ENCODE peak calls at places on chromosomes 7 and 10, in ten cellular contexts. W is RWPE1; O is stomach; S is tibial artery; R is IMR-90; E is progenitor cell of endocrine pancreas; A is left ventricle myocardium inferior; P is GM12865; J is PC-3; K is CD4-positive, alpha-beta T cell. Q is an unnamed sample.

GRCh38 chr10:125003901-125004467 is 62.1 kb downstream of the ZRANB1 start:
- DNase-seq in W (no peak), O (peak; percentile 25), S (peak; percentile 9), R (no peak), E (no peak), A (no peak), P (no peak), J (no peak), K (no peak), Q (no peak)

GRCh38 chr10:89535185-89536012 is at the start of gene SLC16A12:
- DNase-seq in W (peak; percentile 34), O (no peak), S (no peak), R (no peak), E (peak; percentile 66), A (peak; percentile 37), P (no peak), J (no peak), K (no peak), Q (no peak)

GRCh38 chr7:21603477-21603876 is 60.6 kb downstream of the DNAH11 start:
- DNase-seq in W (no peak), O (no peak), S (no peak), R (no peak), E (no peak), A (no peak), P (no peak), J (no peak), K (no peak), Q (no peak)

GRCh38 chr10:4677296-4678021 is 148.5 kb upstream of the AKR1E2 start:
- DNase-seq in W (peak; percentile 59), O (no peak), S (no peak), R (peak; percentile 32), E (no peak), A (no peak), P (no peak), J (peak; percentile 68), K (no peak), Q (no peak)

GRCh38 chr10:78738861-78739260 is 329.9 kb upstream of the ZMIZ1 start:
- DNase-seq in W (no peak), O (no peak), S (no peak), R (no peak), E (no peak), A (no peak), P (no peak), J (no peak), K (no peak), Q (no peak)

GRCh38 chr7:13903997-13904396 is 85.5 kb downstream of the ETV1 start:
- DNase-seq in W (no peak), O (no peak), S (no peak), R (peak; percentile 51), E (no peak), A (no peak), P (no peak), J (no peak), K (no peak), Q (no peak)

GRCh38 chr7:2274666-2275065 is 32.6 kb downstream of the NUDT1 start:
- DNase-seq in W (no peak), O (no peak), S (no peak), R (no peak), E (no peak), A (no peak), P (no peak), J (no peak), K (no peak), Q (no peak)

GRCh38 chr7:131890191-131890590 is 333.8 kb upstream of the PODXL start:
- DNase-seq in W (no peak), O (no peak), S (no peak), R (no peak), E (no peak), A (no peak), P (no peak), J (no peak), K (no peak), Q (no peak)

GRCh38 chr7:31497501-31497900 is 16.4 kb upstream of the ITPRID1 start:
- DNase-seq in W (no peak), O (no peak), S (no peak), R (no peak), E (no peak), A (no peak), P (no peak), J (peak; percentile 9), K (no peak), Q (no peak)

GRCh38 chr10:123562811-123563580 is 103.2 kb upstream of the GPR26 start:
- DNase-seq in W (no peak), O (no peak), S (no peak), R (no peak), E (no peak), A (no peak), P (no peak), J (peak; percentile 8), K (no peak), Q (no peak)

GRCh38 chr10:75712241-75712880 is 280.9 kb downstream of the LRMDA start:
- DNase-seq in W (no peak), O (no peak), S (no peak), R (no peak), E (no peak), A (no peak), P (no peak), J (no peak), K (no peak), Q (no peak)

GRCh38 chr10:48451969-48452878 is 145.7 kb downstream of the MAPK8 start:
- DNase-seq in W (no peak), O (peak; percentile 16), S (no peak), R (no peak), E (no peak), A (no peak), P (no peak), J (no peak), K (no peak), Q (peak; percentile 30)

GRCh38 chr10:5869156-5869555 is 20.5 kb downstream of the ANKRD16 start:
- DNase-seq in W (no peak), O (no peak), S (no peak), R (no peak), E (no peak), A (no peak), P (no peak), J (no peak), K (no peak), Q (no peak)

GRCh38 chr10:122561212-122561611 is 658 bp downstream of the DMBT1 start:
- DNase-seq in W (no peak), O (no peak), S (no peak), R (no peak), E (no peak), A (no peak), P (no peak), J (peak; percentile 67), K (no peak), Q (no peak)

GRCh38 chr7:151819826-151820225 is 57.1 kb downstream of the PRKAG2 start:
- DNase-seq in W (no peak), O (peak; percentile 85), S (no peak), R (no peak), E (no peak), A (no peak), P (no peak), J (no peak), K (no peak), Q (peak; percentile 35)

GRCh38 chr10:121127151-121127906 is 276.2 kb downstream of the WDR11 start:
- DNase-seq in W (no peak), O (no peak), S (no peak), R (no peak), E (no peak), A (no peak), P (no peak), J (no peak), K (no peak), Q (no peak)

GRCh38 chr7:158355456-158356065 is 232.1 kb downstream of the PTPRN2 start:
- DNase-seq in W (no peak), O (no peak), S (no peak), R (no peak), E (no peak), A (no peak), P (no peak), J (peak; percentile 58), K (no peak), Q (no peak)
- TF ChIP-seq CTCF in W (peak; percentile 9), O (no peak), S (no peak), R (no peak), E (peak; percentile 52), A (no peak), P (no peak), J (peak; percentile 69), K (no peak), Q (no peak)

GRCh38 chr7:101669307-101669706 is 40.2 kb upstream of the MYL10 start:
- DNase-seq in W (no peak), O (no peak), S (no peak), R (no peak), E (no peak), A (no peak), P (peak; percentile 21), J (peak; percentile 19), K (no peak), Q (no peak)
- TF ChIP-seq CTCF in W (no peak), O (no peak), S (no peak), R (peak; percentile 16), E (no peak), A (no peak), P (no peak), J (peak; percentile 58), K (no peak), Q (peak; percentile 34)

GRCh38 chr10:110919971-110920881 is 822 bp downstream of the SHOC2 start:
- DNase-seq in W (peak; percentile 27), O (no peak), S (peak; percentile 28), R (peak; percentile 17), E (peak; percentile 18), A (no peak), P (peak; percentile 87), J (peak; percentile 21), K (no peak), Q (no peak)
- TF ChIP-seq CTCF in W (no peak), O (no peak), S (no peak), R (no peak), E (no peak), A (no peak), P (no peak), J (no peak), K (no peak), Q (no peak)

DNA sequence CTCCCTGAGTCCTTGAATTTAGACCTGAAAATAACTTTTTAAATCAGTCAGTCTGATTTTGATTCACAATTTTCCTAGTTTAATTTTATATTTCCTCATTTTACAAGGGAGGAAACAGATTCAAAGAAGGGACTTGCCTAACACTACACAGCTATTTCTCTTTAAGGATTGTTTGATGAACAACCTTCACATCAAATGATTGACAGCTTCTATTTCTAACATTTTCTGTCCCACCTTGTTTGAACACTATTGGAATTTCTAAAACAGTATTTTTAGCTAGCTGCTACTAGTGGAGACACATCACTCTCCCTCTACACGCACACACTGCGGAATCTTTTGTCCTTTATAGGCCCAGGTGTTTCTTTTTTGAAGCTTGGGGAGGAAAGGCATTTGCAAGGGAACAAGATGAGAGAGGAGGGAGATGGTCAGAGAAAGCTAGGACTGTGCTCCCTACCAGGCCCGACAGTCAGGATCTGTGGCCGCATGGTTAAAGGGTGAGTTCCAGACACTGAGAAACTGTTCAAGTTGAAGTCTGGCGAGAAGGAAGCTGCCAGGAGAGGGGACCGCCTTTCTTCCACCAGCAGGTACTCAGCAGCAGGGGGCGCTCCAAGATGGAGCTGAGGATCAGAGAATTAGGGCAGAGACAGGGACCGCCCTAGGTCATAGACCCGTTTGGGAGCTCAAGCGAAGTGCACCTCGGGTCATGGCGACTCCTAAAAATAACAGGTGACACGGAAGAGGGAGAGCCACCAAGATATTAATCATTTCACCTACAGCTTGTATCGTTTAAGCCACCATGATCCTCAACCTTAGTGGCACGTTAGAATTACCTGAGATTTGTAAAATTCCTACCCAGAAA is 49.7 kb downstream of the DNAJC12 start:
- DNase-seq in W (peak; percentile 38), O (peak; percentile 74), S (peak; percentile 40), R (no peak), E (peak; percentile 17), A (peak; percentile 57), P (peak; percentile 81), J (peak; percentile 94), K (peak; percentile 61), Q (peak; percentile 64)
- TF ChIP-seq CTCF in W (peak; percentile 23), O (peak; percentile 56), S (no peak), R (peak; percentile 43), E (peak; percentile 68), A (peak; percentile 63), P (peak; percentile 82), J (peak; percentile 99), K (peak; percentile 57), Q (peak; percentile 77)

GRCh38 chr7:140005754-140006503 is 56.8 kb downstream of the PARP12 start:
- DNase-seq in W (no peak), O (no peak), S (no peak), R (no peak), E (no peak), A (no peak), P (peak; percentile 13), J (peak; percentile 23), K (no peak), Q (no peak)
- TF ChIP-seq CTCF in W (no peak), O (no peak), S (no peak), R (peak; percentile 26), E (peak; percentile 51), A (peak; percentile 27), P (peak; percentile 31), J (peak; percentile 49), K (no peak), Q (no peak)

Q was measured in CD14-positive monocyte.